ENCODE peak calls at places on chromosomes 2 and 18, in seven cellular contexts. W is neuronal stem cell, S is IMR-90, L is mesenchymal stem cell, H is mesendoderm, F is H1, N is trophoblast cell. O is an unnamed sample.

GRCh38 chr18:24089059-24089458 is 49.8 kb upstream of the CABYR start:
- DNase-seq in W (no peak), S (peak; percentile 20), L (peak; percentile 13), H (no peak), F (no peak), N (no peak), O (no peak)

GRCh38 chr18:8771930-8772329 is 66.6 kb downstream of the MTCL1 start:
- DNase-seq in W (no peak), S (no peak), L (no peak), H (no peak), F (no peak), N (no peak), O (no peak)

GRCh38 chr18:2774669-2775068 is 72.1 kb upstream of the EMILIN2 start:
- DNase-seq in W (no peak), S (no peak), L (no peak), H (no peak), F (no peak), N (no peak), O (no peak)

GRCh38 chr18:7021994-7022840 is 95.4 kb downstream of the LAMA1 start:
- DNase-seq in W (no peak), S (peak; percentile 43), L (peak; percentile 14), H (peak; percentile 56), F (no peak), N (peak; percentile 97), O (no peak)

GRCh38 chr2:60534034-60534393 is 19.4 kb downstream of the BCL11A start:
- DNase-seq in W (no peak), S (no peak), L (no peak), H (peak; percentile 78), F (peak; percentile 45), N (no peak), O (no peak)

GRCh38 chr18:25061345-25061744 is 290.6 kb downstream of the ZNF521 start:
- DNase-seq in W (no peak), S (no peak), L (no peak), H (no peak), F (no peak), N (no peak), O (no peak)

GRCh38 chr2:156057647-156058046 is 274.9 kb downstream of the NR4A2 start:
- DNase-seq in W (no peak), S (no peak), L (no peak), H (no peak), F (no peak), N (no peak), O (no peak)

GRCh38 chr18:35508030-35508429 is 10.3 kb upstream of the INO80C start:
- DNase-seq in W (no peak), S (no peak), L (no peak), H (no peak), F (peak; percentile 38), N (peak; percentile 85), O (no peak)

GRCh38 chr2:161709428-161709827 is 85.2 kb downstream of the SLC4A10 start:
- DNase-seq in W (no peak), S (no peak), L (no peak), H (no peak), F (no peak), N (no peak), O (no peak)

GRCh38 chr2:23589220-23589647 is 204.3 kb downstream of the KLHL29 start:
- DNase-seq in W (no peak), S (no peak), L (no peak), H (no peak), F (no peak), N (no peak), O (no peak)

GRCh38 chr2:15313657-15314056 is 247.5 kb downstream of the NBAS start:
- DNase-seq in W (no peak), S (peak; percentile 71), L (peak; percentile 50), H (no peak), F (no peak), N (no peak), O (no peak)

GRCh38 chr2:68152651-68153347 is 4.9 kb upstream of the PNO1 start:
- DNase-seq in W (no peak), S (no peak), L (no peak), H (no peak), F (no peak), N (no peak), O (no peak)

GRCh38 chr18:2988041-2988794 is 24.7 kb downstream of the LPIN2 start:
- DNase-seq in W (no peak), S (peak; percentile 82), L (peak; percentile 70), H (no peak), F (no peak), N (peak; percentile 88), O (no peak)

GRCh38 chr2:225041210-225041870 is 928 bp downstream of the DOCK10 start:
- DNase-seq in W (no peak), S (peak; percentile 62), L (peak; percentile 42), H (peak; percentile 11), F (peak; percentile 51), N (peak; percentile 27), O (peak; percentile 38)

GRCh38 chr2:44713170-44713569 is 228.3 kb upstream of the SIX3 start:
- DNase-seq in W (no peak), S (no peak), L (no peak), H (no peak), F (no peak), N (no peak), O (no peak)

GRCh38 chr2:31567679-31568078 is 13.1 kb downstream of the SRD5A2 start:
- DNase-seq in W (no peak), S (no peak), L (no peak), H (no peak), F (no peak), N (no peak), O (no peak)

GRCh38 chr2:46309052-46309953 is 12.1 kb downstream of the EPAS1 start:
- DNase-seq in W (no peak), S (peak; percentile 77), L (peak; percentile 86), H (no peak), F (no peak), N (peak; percentile 77), O (no peak)

GRCh38 chr2:106956416-106956815 is 70.4 kb upstream of the ST6GAL2 start:
- DNase-seq in W (no peak), S (no peak), L (no peak), H (peak; percentile 30), F (no peak), N (no peak), O (no peak)

GRCh38 chr2:62473428-62473827 is 32.6 kb downstream of the TMEM17 start:
- DNase-seq in W (no peak), S (no peak), L (no peak), H (no peak), F (no peak), N (no peak), O (no peak)

GRCh38 chr2:233049194-233049761 is 10.9 kb upstream of the INPP5D start:
- DNase-seq in W (no peak), S (no peak), L (no peak), H (no peak), F (no peak), N (peak; percentile 30), O (no peak)
- H2AK5ac ChIP-seq in W (no peak overlapping the region), S (no peak overlapping the region), L (no peak overlapping the region), H (no peak overlapping the region), F (no peak overlapping the region), N (no peak overlapping the region), O (no peak overlapping the region)

GRCh38 chr2:529425-529824 is 147.8 kb downstream of the TMEM18 start:
- DNase-seq in W (no peak), S (peak; percentile 1), L (no peak), H (peak; percentile 82), F (no peak), N (peak; percentile 33), O (no peak)
- H2BK120ac ChIP-seq in W (no peak overlapping the region), S (no peak overlapping the region), L (no peak overlapping the region), H (no peak overlapping the region), F (no peak overlapping the region), N (no peak overlapping the region), O (no peak overlapping the region)

GRCh38 chr2:54341656-54342055 is 85.6 kb upstream of the TSPYL6 start:
- DNase-seq in W (no peak), S (no peak), L (no peak), H (peak; percentile 8), F (no peak), N (no peak), O (no peak)

GRCh38 chr2:54331095-54331835 is 75.2 kb upstream of the TSPYL6 start:
- DNase-seq in W (no peak), S (no peak), L (no peak), H (peak; percentile 33), F (no peak), N (no peak), O (no peak)

GRCh38 chr2:54332386-54332785 is 76.4 kb upstream of the TSPYL6 start:
- DNase-seq in W (no peak), S (peak; percentile 53), L (no peak), H (no peak), F (no peak), N (no peak), O (no peak)

GRCh38 chr2:54336136-54336976 is 80.3 kb upstream of the TSPYL6 start:
- DNase-seq in W (no peak), S (peak; percentile 92), L (peak; percentile 94), H (no peak), F (no peak), N (peak; percentile 63), O (no peak)

GRCh38 chr2:54336977-54337255 is 80.9 kb upstream of the TSPYL6 start:
- DNase-seq in W (no peak), S (no peak), L (peak; percentile 30), H (no peak), F (no peak), N (no peak), O (no peak)
- H3K18ac ChIP-seq in W (no peak overlapping the region), S (peak overlapping the region; percentile 71), L (no peak overlapping the region), H (no peak overlapping the region), F (no peak overlapping the region), N (no peak overlapping the region), O (no peak overlapping the region)

GRCh38 chr2:37897511-37897910 is 27.6 kb upstream of the RMDN2 start:
- DNase-seq in W (no peak), S (no peak), L (no peak), H (no peak), F (no peak), N (no peak), O (no peak)
- H2AK5ac ChIP-seq in W (no peak overlapping the region), S (no peak overlapping the region), L (no peak overlapping the region), H (no peak overlapping the region), F (no peak overlapping the region), N (no peak overlapping the region), O (no peak overlapping the region)

GRCh38 chr2:185299867-185300266 is 438.7 kb upstream of the FSIP2 start:
- DNase-seq in W (no peak), S (no peak), L (no peak), H (no peak), F (no peak), N (no peak), O (no peak)
- H2BK120ac ChIP-seq in W (no peak overlapping the region), S (no peak overlapping the region), L (no peak overlapping the region), H (no peak overlapping the region), F (no peak overlapping the region), N (no peak overlapping the region), O (no peak overlapping the region)

GRCh38 chr2:218027426-218028188 is 24.8 kb upstream of the TNS1 start:
- DNase-seq in W (no peak), S (no peak), L (no peak), H (no peak), F (peak; percentile 40), N (no peak), O (peak; percentile 20)
- H3K18ac ChIP-seq in W (peak overlapping the region; percentile 54), S (no peak overlapping the region), L (no peak overlapping the region), H (no peak overlapping the region), F (no peak overlapping the region), N (no peak overlapping the region), O (no peak overlapping the region)

GRCh38 chr2:176172007-176172747 is 15.1 kb downstream of the HOXD3 start:
- DNase-seq in W (no peak), S (no peak), L (no peak), H (peak; percentile 32), F (peak; percentile 78), N (no peak), O (no peak)
- H2AK5ac ChIP-seq in W (no peak overlapping the region), S (no peak overlapping the region), L (no peak overlapping the region), H (no peak overlapping the region), F (no peak overlapping the region), N (no peak overlapping the region), O (no peak overlapping the region)

O was measured in H9.